ENCODE peak calls at places on chromosomes 7 and 10, in five cellular contexts. X is ACHN, M is anterior cingulate cortex, O is AG04450, J is AG10803. B is an unnamed sample.

GRCh38 chr7:105896407-105896842 is 20.0 kb upstream of the ATXN7L1 start:
- DNase-seq in X (no peak), M (no peak), O (no peak), J (peak), B (no peak)

GRCh38 chr7:67696878-67697277 is 700.2 kb downstream of the TYW1 start:
- DNase-seq in X (no peak), M (no peak), O (no peak), J (no peak), B (no peak)

GRCh38 chr7:14747701-14748100 is 154.8 kb downstream of the DGKB start:
- DNase-seq in X (no peak), M (no peak), O (no peak), J (no peak), B (no peak)

GRCh38 chr10:86960003-86960862 is 1.8 kb downstream of the SNCG start:
- DNase-seq in X (peak), M (no peak), O (no peak), J (peak), B (no peak)

GRCh38 chr7:155296788-155297516 is 726 bp upstream of the INSIG1 start:
- DNase-seq in X (peak), M (no peak), O (peak), J (peak), B (peak)

GRCh38 chr7:117124585-117125220 is 171.4 kb downstream of the ST7 start:
- DNase-seq in X (peak), M (no peak), O (peak), J (peak), B (peak)

GRCh38 chr10:119216137-119216536 is 8.8 kb downstream of the GRK5 start:
- DNase-seq in X (no peak), M (no peak), O (no peak), J (no peak), B (no peak)

GRCh38 chr10:124374535-124375352 is 44.0 kb downstream of the OAT start:
- DNase-seq in X (no peak), M (no peak), O (no peak), J (no peak), B (no peak)

GRCh38 chr7:75737856-75738603 is 711 bp downstream of the HIP1 start:
- DNase-seq in X (no peak), M (no peak), O (no peak), J (no peak), B (no peak)

GRCh38 chr7:30001953-30002352 is 12.4 kb upstream of the SCRN1 start:
- DNase-seq in X (no peak), M (no peak), O (no peak), J (no peak), B (no peak)

GRCh38 chr10:120156614-120157274 is 264.2 kb downstream of the SEC23IP start:
- DNase-seq in X (no peak), M (no peak), O (no peak), J (no peak), B (no peak)

GRCh38 chr7:157518514-157519175 is 181.8 kb downstream of the DNAJB6 start:
- DNase-seq in X (no peak), M (no peak), O (no peak), J (no peak), B (no peak)

GRCh38 chr7:25926009-25926408 is 226.0 kb upstream of the NFE2L3 start:
- DNase-seq in X (no peak), M (no peak), O (no peak), J (no peak), B (no peak)

GRCh38 chr7:157378390-157378789 is 41.6 kb downstream of the DNAJB6 start:
- DNase-seq in X (no peak), M (no peak), O (no peak), J (no peak), B (no peak)

GRCh38 chr10:36765777-36766176 is 359.6 kb upstream of the ANKRD30A start:
- DNase-seq in X (no peak), M (no peak), O (peak), J (peak), B (no peak)

GRCh38 chr7:47293884-47294568 is 287.9 kb downstream of the TNS3 start:
- DNase-seq in X (no peak), M (no peak), O (no peak), J (peak), B (no peak)

GRCh38 chr7:92685146-92686042 is 95.2 kb upstream of the FAM133B start:
- DNase-seq in X (no peak), M (no peak), O (no peak), J (no peak), B (no peak)

GRCh38 chr7:127667017-127667670 is 15.2 kb downstream of the SND1 start:
- DNase-seq in X (peak), M (no peak), O (no peak), J (peak), B (no peak)

GRCh38 chr10:4809156-4809555 is 16.9 kb upstream of the AKR1E2 start:
- DNase-seq in X (no peak), M (no peak), O (no peak), J (no peak), B (no peak)

GRCh38 chr7:95491634-95492314 is 6.0 kb downstream of the ASB4 start:
- DNase-seq in X (no peak), M (no peak), O (no peak), J (no peak), B (no peak)

GRCh38 chr10:5373321-5373720 is 8.6 kb downstream of the UCN3 start:
- DNase-seq in X (no peak), M (no peak), O (no peak), J (no peak), B (no peak)

GRCh38 chr10:122524811-122525210 is 35.7 kb upstream of the DMBT1 start:
- DNase-seq in X (no peak), M (no peak), O (no peak), J (no peak), B (no peak)

GRCh38 chr7:50793115-50793946 is 10.6 kb upstream of the GRB10 start:
- DNase-seq in X (peak), M (no peak), O (no peak), J (peak), B (no peak)

GRCh38 chr7:90210925-90211324 is 615 bp upstream of the STEAP2 start:
- DNase-seq in X (no peak), M (no peak), O (no peak), J (no peak), B (no peak)

GRCh38 chr7:23658831-23659427 is 21.1 kb upstream of the FAM221A start:
- DNase-seq in X (no peak), M (no peak), O (no peak), J (no peak), B (no peak)

GRCh38 chr10:43299579-43299978 is 32.7 kb upstream of the RASGEF1A start:
- DNase-seq in X (no peak), M (no peak), O (no peak), J (no peak), B (no peak)

GRCh38 chr7:158759245-158759614 is 54.6 kb upstream of the NCAPG2 start:
- DNase-seq in X (no peak), M (no peak), O (no peak), J (no peak), B (no peak)

GRCh38 chr7:108824840-108825540 is 255.3 kb downstream of the DNAJB9 start:
- DNase-seq in X (peak), M (no peak), O (no peak), J (peak), B (no peak)

GRCh38 chr7:91929463-91929862 is 11.2 kb upstream of the AKAP9 start:
- DNase-seq in X (no peak), M (no peak), O (no peak), J (no peak), B (no peak)

GRCh38 chr10:118522791-118523498 is 72.5 kb downstream of the PRLHR start:
- DNase-seq in X (peak), M (no peak), O (no peak), J (peak), B (no peak)

GRCh38 chr7:1897861-1898627 is 228.0 kb downstream of the ELFN1 start:
- DNase-seq in X (no peak), M (no peak), O (no peak), J (no peak), B (no peak)

GRCh38 chr7:21912931-21913780 is 32.5 kb downstream of the CDCA7L start:
- DNase-seq in X (no peak), M (no peak), O (no peak), J (no peak), B (no peak)

GRCh38 chr7:110962826-110963225 is 128.1 kb upstream of the LRRN3 start:
- DNase-seq in X (no peak), M (no peak), O (no peak), J (no peak), B (no peak)

GRCh38 chr7:2431260-2431867 is 28.0 kb downstream of the CHST12 start:
- DNase-seq in X (peak), M (no peak), O (no peak), J (no peak), B (no peak)

GRCh38 chr10:80168679-80169380 is 36.3 kb downstream of the PLAC9 start:
- DNase-seq in X (no peak), M (no peak), O (no peak), J (no peak), B (no peak)

GRCh38 chr10:338176-339037 is 203.2 kb downstream of the ZMYND11 start:
- DNase-seq in X (peak), M (no peak), O (no peak), J (peak), B (peak)

GRCh38 chr7:2970307-2970664 is 73.4 kb downstream of the CARD11 start:
- DNase-seq in X (no peak), M (no peak), O (no peak), J (no peak), B (no peak)